ENCODE peak calls at places on chromosomes 6 and 20, in four cellular contexts. I is H1, J is HepG2, V is K562. Z is an unnamed sample.

GRCh38 chr6:70394518-70395300 is 18.6 kb upstream of the FAM135A start:
- DNase-seq in I (no peak), J (no peak), V (peak), Z (no peak)

GRCh38 chr6:131635384-131636340 is 1.4 kb upstream of the ENPP3 start:
- DNase-seq in I (no peak), J (peak), V (no peak), Z (no peak)

GRCh38 chr6:38177885-38178583 is 358.5 kb downstream of the ZFAND3 start:
- DNase-seq in V (no peak), J (no peak), I (no peak), Z (no peak)

GRCh38 chr6:127967708-127968107 is 66.8 kb upstream of the THEMIS start:
- DNase-seq in J (no peak), V (no peak), I (no peak), Z (no peak)

GRCh38 chr20:10454135-10454750 is 19.1 kb downstream of the SLX4IP start:
- DNase-seq in I (no peak), V (no peak), J (no peak), Z (no peak)

GRCh38 chr6:168417158-168417557 is 23.8 kb upstream of the SMOC2 start:
- DNase-seq in J (peak), V (no peak), I (no peak), Z (no peak)

GRCh38 chr6:155080876-155081845 is 86.0 kb downstream of the TIAM2 start:
- DNase-seq in J (no peak), I (no peak), V (no peak), Z (peak)

GRCh38 chr6:16559091-16559490 is 202.2 kb downstream of the ATXN1 start:
- DNase-seq in I (no peak), V (no peak), J (no peak), Z (no peak)

GRCh38 chr6:25056130-25056529 is 120.4 kb upstream of the RIPOR2 start:
- DNase-seq in J (no peak), I (no peak), V (no peak), Z (no peak)

GRCh38 chr6:8707956-8708772 is 272.8 kb upstream of the SLC35B3 start:
- DNase-seq in V (no peak), I (no peak), J (peak), Z (no peak)

GRCh38 chr6:144969873-144970272 is 684.7 kb downstream of the UTRN start:
- DNase-seq in V (no peak), I (no peak), J (no peak), Z (no peak)

GRCh38 chr6:107604549-107604948 is 114.6 kb downstream of the SOBP start:
- DNase-seq in I (no peak), J (no peak), V (no peak), Z (no peak)

GRCh38 chr6:43884660-43885022 is 114.6 kb downstream of the VEGFA start:
- DNase-seq in V (no peak), J (no peak), I (no peak), Z (no peak)

GRCh38 chr6:7424967-7425807 is 35.6 kb downstream of the RIOK1 start:
- DNase-seq in J (peak), I (no peak), V (peak), Z (peak)

GRCh38 chr20:1841554-1842140 is 53.6 kb upstream of the SIRPA start:
- DNase-seq in I (no peak), V (no peak), J (no peak), Z (no peak)

GRCh38 chr20:63020681-63021080 is 13.9 kb upstream of the BHLHE23 start:
- DNase-seq in J (no peak), V (no peak), I (no peak), Z (no peak)

GRCh38 chr6:54072708-54073313 is 38.4 kb upstream of the MLIP start:
- DNase-seq in J (no peak), I (no peak), V (no peak), Z (no peak)

GRCh38 chr6:25012657-25013056 is 76.9 kb upstream of the RIPOR2 start:
- DNase-seq in I (no peak), J (no peak), V (no peak), Z (peak)

GRCh38 chr6:44249082-44249748 is 2.3 kb downstream of the HSP90AB1 start:
- DNase-seq in I (no peak), J (no peak), V (no peak), Z (no peak)

GRCh38 chr6:48474764-48475674 is 364.0 kb upstream of the PTCHD4 start:
- DNase-seq in J (no peak), I (no peak), V (no peak), Z (no peak)

GRCh38 chr6:153162646-153163045 is 31.6 kb upstream of the RGS17 start:
- DNase-seq in J (no peak), I (no peak), V (no peak), Z (no peak)

DNA sequence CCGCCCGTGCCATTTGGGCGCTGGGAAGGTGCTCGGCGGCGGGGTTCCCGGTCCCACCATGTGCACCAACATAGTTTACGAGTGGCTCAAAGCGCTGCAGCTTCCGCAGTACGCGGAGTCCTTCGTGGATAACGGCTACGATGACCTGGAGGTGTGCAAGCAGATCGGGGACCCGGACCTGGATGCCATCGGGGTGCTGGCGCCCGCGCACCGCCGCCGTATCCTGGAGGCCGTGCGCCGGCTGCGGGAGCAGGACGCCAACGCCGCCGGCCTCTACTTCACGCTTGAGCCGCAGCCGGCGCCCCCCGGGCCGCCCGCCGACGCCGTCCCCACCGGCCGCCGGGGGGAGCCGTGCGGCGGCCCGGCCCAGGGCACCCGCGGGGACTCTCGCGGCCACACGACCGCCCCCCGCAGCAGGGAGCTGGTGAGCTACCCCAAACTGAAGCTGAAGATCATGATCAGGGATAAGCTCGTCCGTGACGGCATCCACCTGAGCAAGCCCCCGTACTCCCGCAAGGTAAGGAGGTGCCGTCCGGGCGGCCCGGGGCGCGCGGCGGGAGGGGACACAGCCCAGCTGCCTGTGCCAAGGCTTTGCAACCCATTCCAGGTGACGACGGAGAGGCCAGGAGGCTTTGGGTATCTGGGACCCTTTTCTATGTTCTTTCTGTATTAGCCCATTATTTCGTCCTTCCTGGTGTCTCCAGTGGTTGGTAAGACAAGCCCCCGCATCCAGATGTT is 550 bp downstream of the SAMD5 start:
- DNase-seq in I (no peak), J (no peak), V (peak), Z (peak)
- TF ChIP-seq EZH2 in I (peak), J (no peak), V (no peak), Z (no peak)

GRCh38 chr20:34895465-34895864 is 19.1 kb downstream of the ACSS2 start:
- DNase-seq in V (no peak), I (no peak), J (no peak), Z (no peak)

GRCh38 chr20:34894723-34895122 is 18.3 kb downstream of the ACSS2 start:
- DNase-seq in J (no peak), I (no peak), V (no peak), Z (no peak)

GRCh38 chr20:34892671-34893070 is 16.3 kb downstream of the ACSS2 start:
- DNase-seq in J (no peak), V (no peak), I (no peak), Z (no peak)

GRCh38 chr20:34888468-34888867 is 12.1 kb downstream of the ACSS2 start:
- DNase-seq in J (no peak), V (peak), I (no peak), Z (no peak)

GRCh38 chr20:34891166-34892062 is 15.0 kb downstream of the ACSS2 start:
- DNase-seq in I (no peak), J (no peak), V (no peak), Z (no peak)
- TF ChIP-seq JUN in I (no peak), J (no peak), V (no peak), Z (no peak)

DNA sequence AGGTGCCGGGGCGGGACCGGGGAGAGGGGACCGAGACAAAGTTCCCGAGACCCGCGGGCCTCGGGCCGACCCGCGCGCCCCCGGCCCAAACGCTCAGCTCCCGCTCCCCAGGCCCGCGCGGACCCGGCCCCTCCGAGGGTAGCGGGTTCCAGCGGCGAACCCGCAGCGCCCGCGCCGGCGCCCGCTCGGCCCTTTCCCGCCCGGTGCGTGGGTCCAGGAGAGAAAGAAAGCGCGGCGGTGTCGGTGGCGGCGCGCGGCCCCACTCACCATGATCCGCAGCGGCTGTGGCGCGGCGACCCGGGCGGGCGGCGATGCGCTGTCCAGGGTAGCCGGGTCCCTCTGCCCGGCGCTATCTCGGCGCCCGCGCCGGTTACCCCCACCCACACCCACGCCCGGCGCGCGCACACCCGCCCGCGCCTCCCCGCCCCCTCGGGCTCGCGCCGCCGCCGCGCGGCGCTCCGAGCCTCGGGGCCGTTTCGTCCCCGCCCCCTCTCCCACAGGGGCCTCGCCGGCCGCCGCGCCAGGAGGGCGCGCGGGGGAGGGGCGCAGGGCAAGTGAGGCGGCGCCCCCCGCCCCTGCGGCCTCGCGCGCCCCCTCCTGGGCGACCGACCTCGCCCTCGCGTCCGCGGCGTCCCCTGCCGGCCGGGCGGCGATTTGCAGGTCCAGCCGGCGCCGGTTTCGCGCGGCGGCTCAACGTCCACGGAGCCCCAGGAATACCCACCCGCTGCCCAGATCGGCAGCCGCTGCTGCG is at the start of gene ELOVL2:
- DNase-seq in I (no peak), V (peak), J (peak), Z (peak)
- TF ChIP-seq EZH2 in I (no peak), V (no peak), J (no peak), Z (peak)

GRCh38 chr6:3946779-3947178 is 97.6 kb downstream of the FAM50B start:
- DNase-seq in J (no peak), I (no peak), V (peak), Z (no peak)

GRCh38 chr6:3939559-3939958 is 90.4 kb downstream of the FAM50B start:
- DNase-seq in J (no peak), I (no peak), V (no peak), Z (no peak)

GRCh38 chr6:3940703-3941102 is 91.5 kb downstream of the FAM50B start:
- DNase-seq in V (no peak), J (no peak), I (no peak), Z (no peak)

GRCh38 chr6:3939964-3940363 is 90.8 kb downstream of the FAM50B start:
- DNase-seq in I (no peak), V (peak), J (no peak), Z (no peak)

GRCh38 chr6:3943373-3943772 is 94.2 kb downstream of the FAM50B start:
- DNase-seq in I (no peak), V (no peak), J (no peak), Z (peak)
- TF ChIP-seq JUN in I (no peak), V (no peak), J (no peak), Z (no peak)

DNA sequence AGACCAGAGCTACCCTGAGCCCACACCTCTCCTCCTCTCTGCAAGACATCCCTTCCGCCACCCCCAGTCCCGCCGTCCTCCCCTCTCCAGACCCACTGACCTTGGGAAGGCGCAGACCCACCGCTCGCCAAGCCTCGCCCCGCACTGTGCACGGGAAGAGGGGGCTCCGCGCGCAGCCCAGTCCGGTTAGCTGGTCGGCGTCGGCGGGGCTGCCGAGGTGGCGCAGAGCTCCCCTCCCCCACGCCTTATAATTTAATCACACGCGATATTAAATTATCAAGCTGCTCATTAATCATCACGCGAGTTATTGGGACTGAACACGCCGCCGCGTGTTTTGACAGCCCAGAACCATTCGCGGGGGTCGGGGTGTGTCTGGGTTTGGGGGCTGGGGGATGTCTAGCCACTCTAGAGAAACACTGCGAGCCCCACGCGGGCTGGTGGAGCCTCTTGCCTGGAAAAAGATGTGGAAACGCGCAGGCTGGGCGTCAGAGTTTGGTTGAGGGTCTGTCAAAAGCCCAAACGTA is at the start of gene LINC00237:
- DNase-seq in J (no peak), V (no peak), I (no peak), Z (no peak)
- TF ChIP-seq EZH2 in J (no peak), V (no peak), I (peak), Z (peak)

Z was measured in endothelial cell of umbilical vein.